ENCODE peak calls at places on chromosomes 12 and 14, in five cellular contexts. One of them, this sample, is unnamed.

GRCh38 chr12:94318178-94318577 is 141.5 kb downstream of the CEP83 start:
- DNase-seq in cardiac fibroblast: no peak
- DNase-seq in T-helper 17 cell: no peak
- DNase-seq in fibroblast of the aortic adventitia: peak
- DNase-seq in T-helper 2 cell: no peak
- DNase-seq in this sample: no peak

GRCh38 chr14:96614528-96614927 is 112.3 kb downstream of the PAPOLA start:
- DNase-seq in fibroblast of the aortic adventitia: no peak
- DNase-seq in T-helper 17 cell: no peak
- DNase-seq in cardiac fibroblast: no peak
- DNase-seq in T-helper 2 cell: no peak
- DNase-seq in this sample: no peak

GRCh38 chr12:121388421-121388981 is 11.4 kb upstream of the RNF34 start:
- DNase-seq in fibroblast of the aortic adventitia: peak
- DNase-seq in T-helper 2 cell: no peak
- DNase-seq in T-helper 17 cell: no peak
- DNase-seq in cardiac fibroblast: peak
- DNase-seq in this sample: no peak

GRCh38 chr14:89491701-89492381 is 74.8 kb upstream of the FOXN3 start:
- DNase-seq in T-helper 17 cell: no peak
- DNase-seq in cardiac fibroblast: peak
- DNase-seq in T-helper 2 cell: no peak
- DNase-seq in fibroblast of the aortic adventitia: no peak
- DNase-seq in this sample: no peak

GRCh38 chr12:29043069-29043468 is 106.0 kb upstream of the FAR2 start:
- DNase-seq in cardiac fibroblast: peak
- DNase-seq in T-helper 17 cell: no peak
- DNase-seq in T-helper 2 cell: no peak
- DNase-seq in fibroblast of the aortic adventitia: no peak
- DNase-seq in this sample: no peak

GRCh38 chr12:42686514-42687172 is 97.1 kb upstream of the PRICKLE1 start:
- DNase-seq in T-helper 2 cell: no peak
- DNase-seq in cardiac fibroblast: peak
- DNase-seq in T-helper 17 cell: no peak
- DNase-seq in fibroblast of the aortic adventitia: no peak
- DNase-seq in this sample: no peak

GRCh38 chr14:90651405-90651804 is 164.8 kb downstream of the TTC7B start:
- DNase-seq in cardiac fibroblast: no peak
- DNase-seq in T-helper 2 cell: no peak
- DNase-seq in T-helper 17 cell: no peak
- DNase-seq in fibroblast of the aortic adventitia: no peak
- DNase-seq in this sample: no peak

GRCh38 chr12:46711756-46712155 is 114.0 kb downstream of the SLC38A4 start:
- DNase-seq in fibroblast of the aortic adventitia: peak
- DNase-seq in cardiac fibroblast: peak
- DNase-seq in T-helper 17 cell: no peak
- DNase-seq in T-helper 2 cell: no peak
- DNase-seq in this sample: no peak

GRCh38 chr12:130582286-130582685 is 133.8 kb downstream of the RIMBP2 start:
- DNase-seq in T-helper 2 cell: no peak
- DNase-seq in cardiac fibroblast: no peak
- DNase-seq in fibroblast of the aortic adventitia: no peak
- DNase-seq in T-helper 17 cell: no peak
- DNase-seq in this sample: no peak

GRCh38 chr14:70664698-70665447 is 23.2 kb downstream of the TTC9 start:
- DNase-seq in T-helper 17 cell: no peak
- DNase-seq in cardiac fibroblast: no peak
- DNase-seq in T-helper 2 cell: no peak
- DNase-seq in fibroblast of the aortic adventitia: no peak
- DNase-seq in this sample: no peak

GRCh38 chr12:121888478-121889266 is at the start of gene PSMD9:
- DNase-seq in cardiac fibroblast: peak
- DNase-seq in T-helper 17 cell: peak
- DNase-seq in T-helper 2 cell: peak
- DNase-seq in fibroblast of the aortic adventitia: peak
- DNase-seq in this sample: peak